ENCODE peak calls at places on chromosomes 1 and 21, in ten cellular contexts. One of them, this sample, is unnamed.

GRCh38 chr1:227891955-227892871 is 55.5 kb downstream of the WNT9A start:
- DNase-seq in activated naive CD4-positive, alpha-beta T cell treated with anti-CD3 and anti-CD28 coated beads, Interleukin-2, amount 10 ng/mL, durations not matched to agents 7 days and 5 days: no peak
- DNase-seq in tibial artery: peak
- DNase-seq in M059J: no peak
- DNase-seq in NCI-H748 treated with DMSO at 0.1 percent for 48 hours: no peak
- DNase-seq in GM23248: no peak
- DNase-seq in transverse colon: peak
- DNase-seq in mesendoderm: peak
- DNase-seq in COR-L47: no peak
- DNase-seq in naive thymus-derived CD4-positive, alpha-beta T cell: peak
- DNase-seq in this sample: no peak

GRCh38 chr1:183227963-183228649 is 42.0 kb downstream of the LAMC2 start:
- DNase-seq in activated naive CD4-positive, alpha-beta T cell treated with anti-CD3 and anti-CD28 coated beads, Interleukin-2, amount 10 ng/mL, durations not matched to agents 7 days and 5 days: peak
- DNase-seq in tibial artery: no peak
- DNase-seq in M059J: peak
- DNase-seq in NCI-H748 treated with DMSO at 0.1 percent for 48 hours: no peak
- DNase-seq in GM23248: peak
- DNase-seq in transverse colon: peak
- DNase-seq in mesendoderm: peak
- DNase-seq in COR-L47: peak
- DNase-seq in naive thymus-derived CD4-positive, alpha-beta T cell: peak
- DNase-seq in this sample: peak

GRCh38 chr1:223022641-223023473 is 120.2 kb downstream of the TLR5 start:
- DNase-seq in activated naive CD4-positive, alpha-beta T cell treated with anti-CD3 and anti-CD28 coated beads, Interleukin-2, amount 10 ng/mL, durations not matched to agents 7 days and 5 days: no peak
- DNase-seq in tibial artery: no peak
- DNase-seq in M059J: no peak
- DNase-seq in NCI-H748 treated with DMSO at 0.1 percent for 48 hours: no peak
- DNase-seq in GM23248: no peak
- DNase-seq in transverse colon: no peak
- DNase-seq in mesendoderm: peak
- DNase-seq in COR-L47: peak
- DNase-seq in naive thymus-derived CD4-positive, alpha-beta T cell: no peak
- DNase-seq in this sample: no peak

GRCh38 chr1:19206947-19207346 is 3.1 kb downstream of the UBR4 start:
- DNase-seq in activated naive CD4-positive, alpha-beta T cell treated with anti-CD3 and anti-CD28 coated beads, Interleukin-2, amount 10 ng/mL, durations not matched to agents 7 days and 5 days: no peak
- DNase-seq in tibial artery: no peak
- DNase-seq in M059J: no peak
- DNase-seq in NCI-H748 treated with DMSO at 0.1 percent for 48 hours: no peak
- DNase-seq in GM23248: no peak
- DNase-seq in transverse colon: no peak
- DNase-seq in mesendoderm: no peak
- DNase-seq in COR-L47: no peak
- DNase-seq in naive thymus-derived CD4-positive, alpha-beta T cell: no peak
- DNase-seq in this sample: no peak

GRCh38 chr1:98126740-98127139 is 205.9 kb upstream of the DPYD start:
- DNase-seq in activated naive CD4-positive, alpha-beta T cell treated with anti-CD3 and anti-CD28 coated beads, Interleukin-2, amount 10 ng/mL, durations not matched to agents 7 days and 5 days: no peak
- DNase-seq in tibial artery: no peak
- DNase-seq in M059J: no peak
- DNase-seq in NCI-H748 treated with DMSO at 0.1 percent for 48 hours: no peak
- DNase-seq in GM23248: no peak
- DNase-seq in transverse colon: no peak
- DNase-seq in mesendoderm: no peak
- DNase-seq in COR-L47: no peak
- DNase-seq in naive thymus-derived CD4-positive, alpha-beta T cell: no peak
- DNase-seq in this sample: no peak

GRCh38 chr1:223860051-223860559 is 14.4 kb upstream of the TP53BP2 start:
- DNase-seq in activated naive CD4-positive, alpha-beta T cell treated with anti-CD3 and anti-CD28 coated beads, Interleukin-2, amount 10 ng/mL, durations not matched to agents 7 days and 5 days: no peak
- DNase-seq in tibial artery: no peak
- DNase-seq in M059J: peak
- DNase-seq in NCI-H748 treated with DMSO at 0.1 percent for 48 hours: no peak
- DNase-seq in GM23248: no peak
- DNase-seq in transverse colon: no peak
- DNase-seq in mesendoderm: peak
- DNase-seq in COR-L47: no peak
- DNase-seq in naive thymus-derived CD4-positive, alpha-beta T cell: no peak
- DNase-seq in this sample: peak

GRCh38 chr1:211420845-211421454 is 71.0 kb downstream of the RD3 start:
- DNase-seq in activated naive CD4-positive, alpha-beta T cell treated with anti-CD3 and anti-CD28 coated beads, Interleukin-2, amount 10 ng/mL, durations not matched to agents 7 days and 5 days: no peak
- DNase-seq in tibial artery: no peak
- DNase-seq in M059J: no peak
- DNase-seq in NCI-H748 treated with DMSO at 0.1 percent for 48 hours: no peak
- DNase-seq in GM23248: peak
- DNase-seq in transverse colon: no peak
- DNase-seq in mesendoderm: no peak
- DNase-seq in COR-L47: no peak
- DNase-seq in naive thymus-derived CD4-positive, alpha-beta T cell: no peak
- DNase-seq in this sample: no peak

GRCh38 chr1:67044631-67045270 is 9.2 kb downstream of the SLC35D1 start:
- DNase-seq in activated naive CD4-positive, alpha-beta T cell treated with anti-CD3 and anti-CD28 coated beads, Interleukin-2, amount 10 ng/mL, durations not matched to agents 7 days and 5 days: no peak
- DNase-seq in tibial artery: no peak
- DNase-seq in M059J: peak
- DNase-seq in NCI-H748 treated with DMSO at 0.1 percent for 48 hours: no peak
- DNase-seq in GM23248: peak
- DNase-seq in transverse colon: no peak
- DNase-seq in mesendoderm: no peak
- DNase-seq in COR-L47: no peak
- DNase-seq in naive thymus-derived CD4-positive, alpha-beta T cell: no peak
- DNase-seq in this sample: no peak

GRCh38 chr1:77704736-77705135 is 22.3 kb upstream of the ZZZ3 start:
- DNase-seq in activated naive CD4-positive, alpha-beta T cell treated with anti-CD3 and anti-CD28 coated beads, Interleukin-2, amount 10 ng/mL, durations not matched to agents 7 days and 5 days: no peak
- DNase-seq in tibial artery: no peak
- DNase-seq in M059J: peak
- DNase-seq in NCI-H748 treated with DMSO at 0.1 percent for 48 hours: no peak
- DNase-seq in GM23248: no peak
- DNase-seq in transverse colon: no peak
- DNase-seq in mesendoderm: no peak
- DNase-seq in COR-L47: no peak
- DNase-seq in naive thymus-derived CD4-positive, alpha-beta T cell: no peak
- DNase-seq in this sample: no peak

GRCh38 chr21:42400525-42400924 is 3.2 kb upstream of the UBASH3A start:
- DNase-seq in activated naive CD4-positive, alpha-beta T cell treated with anti-CD3 and anti-CD28 coated beads, Interleukin-2, amount 10 ng/mL, durations not matched to agents 7 days and 5 days: no peak
- DNase-seq in tibial artery: no peak
- DNase-seq in M059J: peak
- DNase-seq in NCI-H748 treated with DMSO at 0.1 percent for 48 hours: no peak
- DNase-seq in GM23248: peak
- DNase-seq in transverse colon: no peak
- DNase-seq in mesendoderm: peak
- DNase-seq in COR-L47: no peak
- DNase-seq in naive thymus-derived CD4-positive, alpha-beta T cell: peak
- DNase-seq in this sample: no peak

GRCh38 chr1:186155594-186155993 is 219.5 kb downstream of the TPR start:
- DNase-seq in activated naive CD4-positive, alpha-beta T cell treated with anti-CD3 and anti-CD28 coated beads, Interleukin-2, amount 10 ng/mL, durations not matched to agents 7 days and 5 days: no peak
- DNase-seq in tibial artery: no peak
- DNase-seq in M059J: peak
- DNase-seq in NCI-H748 treated with DMSO at 0.1 percent for 48 hours: no peak
- DNase-seq in GM23248: peak
- DNase-seq in transverse colon: no peak
- DNase-seq in mesendoderm: peak
- DNase-seq in COR-L47: peak
- DNase-seq in naive thymus-derived CD4-positive, alpha-beta T cell: no peak
- DNase-seq in this sample: peak

GRCh38 chr1:208607616-208608015 is 363.4 kb upstream of the PLXNA2 start:
- DNase-seq in activated naive CD4-positive, alpha-beta T cell treated with anti-CD3 and anti-CD28 coated beads, Interleukin-2, amount 10 ng/mL, durations not matched to agents 7 days and 5 days: no peak
- DNase-seq in tibial artery: no peak
- DNase-seq in M059J: no peak
- DNase-seq in NCI-H748 treated with DMSO at 0.1 percent for 48 hours: no peak
- DNase-seq in GM23248: no peak
- DNase-seq in transverse colon: no peak
- DNase-seq in mesendoderm: no peak
- DNase-seq in COR-L47: no peak
- DNase-seq in naive thymus-derived CD4-positive, alpha-beta T cell: no peak
- DNase-seq in this sample: no peak

GRCh38 chr1:225474439-225474985 is 46.7 kb upstream of the LBR start:
- DNase-seq in activated naive CD4-positive, alpha-beta T cell treated with anti-CD3 and anti-CD28 coated beads, Interleukin-2, amount 10 ng/mL, durations not matched to agents 7 days and 5 days: no peak
- DNase-seq in tibial artery: peak
- DNase-seq in M059J: no peak
- DNase-seq in NCI-H748 treated with DMSO at 0.1 percent for 48 hours: no peak
- DNase-seq in GM23248: no peak
- DNase-seq in transverse colon: no peak
- DNase-seq in mesendoderm: no peak
- DNase-seq in COR-L47: no peak
- DNase-seq in naive thymus-derived CD4-positive, alpha-beta T cell: no peak
- DNase-seq in this sample: no peak

GRCh38 chr1:242467556-242468145 is 56.8 kb downstream of the PLD5 start:
- DNase-seq in activated naive CD4-positive, alpha-beta T cell treated with anti-CD3 and anti-CD28 coated beads, Interleukin-2, amount 10 ng/mL, durations not matched to agents 7 days and 5 days: peak
- DNase-seq in tibial artery: peak
- DNase-seq in M059J: peak
- DNase-seq in NCI-H748 treated with DMSO at 0.1 percent for 48 hours: peak
- DNase-seq in GM23248: peak
- DNase-seq in transverse colon: peak
- DNase-seq in mesendoderm: peak
- DNase-seq in COR-L47: peak
- DNase-seq in naive thymus-derived CD4-positive, alpha-beta T cell: no peak
- DNase-seq in this sample: peak

GRCh38 chr1:100941098-100941527 is 45.2 kb downstream of the SLC30A7 start:
- DNase-seq in activated naive CD4-positive, alpha-beta T cell treated with anti-CD3 and anti-CD28 coated beads, Interleukin-2, amount 10 ng/mL, durations not matched to agents 7 days and 5 days: no peak
- DNase-seq in tibial artery: no peak
- DNase-seq in M059J: no peak
- DNase-seq in NCI-H748 treated with DMSO at 0.1 percent for 48 hours: no peak
- DNase-seq in GM23248: no peak
- DNase-seq in transverse colon: no peak
- DNase-seq in mesendoderm: no peak
- DNase-seq in COR-L47: no peak
- DNase-seq in naive thymus-derived CD4-positive, alpha-beta T cell: peak
- DNase-seq in this sample: no peak

GRCh38 chr1:40774266-40774998 is 9.2 kb upstream of the KCNQ4 start:
- DNase-seq in activated naive CD4-positive, alpha-beta T cell treated with anti-CD3 and anti-CD28 coated beads, Interleukin-2, amount 10 ng/mL, durations not matched to agents 7 days and 5 days: peak
- DNase-seq in tibial artery: peak
- DNase-seq in M059J: no peak
- DNase-seq in NCI-H748 treated with DMSO at 0.1 percent for 48 hours: peak
- DNase-seq in GM23248: peak
- DNase-seq in transverse colon: peak
- DNase-seq in mesendoderm: peak
- DNase-seq in COR-L47: no peak
- DNase-seq in naive thymus-derived CD4-positive, alpha-beta T cell: peak
- DNase-seq in this sample: peak

GRCh38 chr1:113930499-113931161 is 1.5 kb downstream of the HIPK1 start:
- DNase-seq in activated naive CD4-positive, alpha-beta T cell treated with anti-CD3 and anti-CD28 coated beads, Interleukin-2, amount 10 ng/mL, durations not matched to agents 7 days and 5 days: peak
- DNase-seq in tibial artery: no peak
- DNase-seq in M059J: peak
- DNase-seq in NCI-H748 treated with DMSO at 0.1 percent for 48 hours: no peak
- DNase-seq in GM23248: peak
- DNase-seq in transverse colon: peak
- DNase-seq in mesendoderm: peak
- DNase-seq in COR-L47: no peak
- DNase-seq in naive thymus-derived CD4-positive, alpha-beta T cell: peak
- DNase-seq in this sample: no peak

GRCh38 chr1:39153684-39154083 is 50.8 kb upstream of the MACF1 start:
- DNase-seq in activated naive CD4-positive, alpha-beta T cell treated with anti-CD3 and anti-CD28 coated beads, Interleukin-2, amount 10 ng/mL, durations not matched to agents 7 days and 5 days: no peak
- DNase-seq in tibial artery: no peak
- DNase-seq in M059J: no peak
- DNase-seq in NCI-H748 treated with DMSO at 0.1 percent for 48 hours: no peak
- DNase-seq in GM23248: no peak
- DNase-seq in transverse colon: no peak
- DNase-seq in mesendoderm: no peak
- DNase-seq in COR-L47: no peak
- DNase-seq in naive thymus-derived CD4-positive, alpha-beta T cell: no peak
- DNase-seq in this sample: no peak

GRCh38 chr1:178961331-178961730 is 64.4 kb upstream of the FAM20B start:
- DNase-seq in activated naive CD4-positive, alpha-beta T cell treated with anti-CD3 and anti-CD28 coated beads, Interleukin-2, amount 10 ng/mL, durations not matched to agents 7 days and 5 days: no peak
- DNase-seq in tibial artery: no peak
- DNase-seq in M059J: no peak
- DNase-seq in NCI-H748 treated with DMSO at 0.1 percent for 48 hours: no peak
- DNase-seq in GM23248: no peak
- DNase-seq in transverse colon: no peak
- DNase-seq in mesendoderm: no peak
- DNase-seq in COR-L47: no peak
- DNase-seq in naive thymus-derived CD4-positive, alpha-beta T cell: no peak
- DNase-seq in this sample: no peak

GRCh38 chr21:31293986-31294385 is 50.1 kb downstream of the TIAM1 start:
- DNase-seq in activated naive CD4-positive, alpha-beta T cell treated with anti-CD3 and anti-CD28 coated beads, Interleukin-2, amount 10 ng/mL, durations not matched to agents 7 days and 5 days: no peak
- DNase-seq in tibial artery: no peak
- DNase-seq in M059J: peak
- DNase-seq in NCI-H748 treated with DMSO at 0.1 percent for 48 hours: no peak
- DNase-seq in GM23248: peak
- DNase-seq in transverse colon: no peak
- DNase-seq in mesendoderm: peak
- DNase-seq in COR-L47: no peak
- DNase-seq in naive thymus-derived CD4-positive, alpha-beta T cell: peak
- DNase-seq in this sample: no peak

GRCh38 chr1:41728403-41729202 is 190.1 kb downstream of the HIVEP3 start:
- DNase-seq in activated naive CD4-positive, alpha-beta T cell treated with anti-CD3 and anti-CD28 coated beads, Interleukin-2, amount 10 ng/mL, durations not matched to agents 7 days and 5 days: no peak
- DNase-seq in tibial artery: no peak
- DNase-seq in M059J: no peak
- DNase-seq in NCI-H748 treated with DMSO at 0.1 percent for 48 hours: no peak
- DNase-seq in GM23248: no peak
- DNase-seq in transverse colon: peak
- DNase-seq in mesendoderm: no peak
- DNase-seq in COR-L47: no peak
- DNase-seq in naive thymus-derived CD4-positive, alpha-beta T cell: peak
- DNase-seq in this sample: no peak

GRCh38 chr1:179929955-179930798 is 24.4 kb upstream of the CEP350 start:
- DNase-seq in activated naive CD4-positive, alpha-beta T cell treated with anti-CD3 and anti-CD28 coated beads, Interleukin-2, amount 10 ng/mL, durations not matched to agents 7 days and 5 days: no peak
- DNase-seq in tibial artery: no peak
- DNase-seq in M059J: no peak
- DNase-seq in NCI-H748 treated with DMSO at 0.1 percent for 48 hours: no peak
- DNase-seq in GM23248: no peak
- DNase-seq in transverse colon: no peak
- DNase-seq in mesendoderm: no peak
- DNase-seq in COR-L47: no peak
- DNase-seq in naive thymus-derived CD4-positive, alpha-beta T cell: no peak
- DNase-seq in this sample: no peak

This sample was measured in G401.